ENCODE peak calls at places on chromosomes 3 and 15, in ten cellular contexts. E, H, M, I, U, Z, Y, S, F and W are unnamed samples.

GRCh38 chr3:51637941-51638471 is 33.0 kb upstream of the TEX264 start:
- ATAC-seq in M (peak; percentile 56), Y (peak; percentile 91), Z (peak; percentile 77), F (peak; percentile 54), S (peak; percentile 79), U (no peak), I (peak; percentile 31), H (peak; percentile 84), E (peak; percentile 98), W (peak; percentile 75)

GRCh38 chr3:100637197-100637631 is 27.8 kb downstream of the ADGRG7 start:
- ATAC-seq in U (no peak), Y (no peak), S (no peak), I (no peak), M (no peak), H (no peak), Z (peak; percentile 52), E (peak; percentile 67), F (peak; percentile 54), W (peak; percentile 7)

GRCh38 chr3:155853214-155854146 is 747 bp downstream of the SLC33A1 start:
- ATAC-seq in Y (peak; percentile 2), M (no peak), F (peak; percentile 5), E (peak; percentile 7), Z (peak; percentile 4), S (no peak), I (no peak), H (no peak), U (peak; percentile 11), W (no peak)

GRCh38 chr3:196287405-196288140 is at the start of gene PCYT1A:
- ATAC-seq in S (peak; percentile 82), M (peak; percentile 87), F (peak; percentile 98), E (peak; percentile 98), H (peak; percentile 94), Y (peak; percentile 92), I (peak; percentile 82), U (peak; percentile 98), Z (peak; percentile 93), W (peak; percentile 91)

GRCh38 chr15:62254137-62254934 is 89.3 kb upstream of the C2CD4B start:
- ATAC-seq in U (peak; percentile 39), I (peak; percentile 52), Y (no peak), E (peak; percentile 87), M (no peak), Z (peak; percentile 60), F (peak; percentile 67), H (peak; percentile 52), S (no peak), W (no peak)

GRCh38 chr15:100987143-100987542 is 68.0 kb downstream of the LRRK1 start:
- ATAC-seq in E (no peak), S (no peak), F (peak; percentile 84), H (no peak), Y (no peak), Z (no peak), U (peak; percentile 36), M (no peak), I (no peak), W (no peak)

GRCh38 chr3:15218689-15219088 is 12.6 kb downstream of the CAPN7 start:
- ATAC-seq in E (peak; percentile 68), H (no peak), U (no peak), F (peak; percentile 82), S (no peak), M (no peak), Z (no peak), Y (no peak), I (no peak), W (no peak)

GRCh38 chr15:65406402-65407000 is 16.2 kb downstream of the IGDCC4 start:
- ATAC-seq in Y (no peak), U (peak; percentile 28), S (no peak), E (no peak), I (no peak), H (no peak), M (no peak), F (no peak), Z (no peak), W (no peak)

GRCh38 chr3:126167550-126167949 is 12.8 kb downstream of the ALDH1L1 start:
- ATAC-seq in I (no peak), U (no peak), Y (no peak), S (no peak), H (no peak), M (no peak), E (no peak), F (no peak), Z (no peak), W (no peak)

GRCh38 chr3:171462224-171462623 is 2.0 kb upstream of the TNIK start:
- ATAC-seq in Z (no peak), Y (no peak), E (no peak), M (no peak), S (no peak), H (no peak), F (no peak), I (no peak), U (no peak), W (no peak)

GRCh38 chr3:188025555-188025954 is 128.4 kb upstream of the LPP start:
- ATAC-seq in M (no peak), I (no peak), Y (no peak), E (no peak), H (no peak), Z (no peak), U (no peak), S (no peak), F (no peak), W (no peak)

GRCh38 chr15:85168642-85169173 is 187.1 kb downstream of the PDE8A start:
- ATAC-seq in F (no peak), S (no peak), I (peak; percentile 52), U (no peak), H (peak; percentile 92), E (peak; percentile 97), M (peak; percentile 48), Y (peak; percentile 76), Z (no peak), W (peak; percentile 50)

GRCh38 chr3:131898346-131898745 is 136.5 kb downstream of the CPNE4 start:
- ATAC-seq in Z (no peak), Y (no peak), I (no peak), M (no peak), S (no peak), H (no peak), U (no peak), F (no peak), E (no peak), W (no peak)

GRCh38 chr3:4406746-4407568 is 60.1 kb downstream of the SUMF1 start:
- ATAC-seq in E (no peak), S (peak; percentile 81), F (no peak), I (peak; percentile 77), U (no peak), Y (peak; percentile 86), M (peak; percentile 34), H (no peak), Z (no peak), W (no peak)

GRCh38 chr3:23698652-23699313 is 107.0 kb upstream of the UBE2E1 start:
- ATAC-seq in F (no peak), S (no peak), E (no peak), Y (no peak), Z (no peak), U (no peak), I (no peak), M (no peak), H (no peak), W (no peak)

GRCh38 chr3:32778389-32778788 is 39.4 kb upstream of the TRIM71 start:
- ATAC-seq in F (no peak), S (no peak), U (no peak), I (no peak), M (no peak), Z (no peak), H (no peak), E (no peak), Y (no peak), W (no peak)

GRCh38 chr3:162193148-162193547 is 696.5 kb downstream of the OTOL1 start:
- ATAC-seq in Y (no peak), E (no peak), S (no peak), F (no peak), U (no peak), Z (no peak), M (no peak), I (no peak), H (no peak), W (no peak)

GRCh38 chr3:62214850-62215249 is 158.5 kb downstream of the FEZF2 start:
- ATAC-seq in E (no peak), F (no peak), I (no peak), S (no peak), U (no peak), M (no peak), H (no peak), Z (no peak), Y (no peak), W (no peak)

GRCh38 chr3:9912294-9912935 is 4.5 kb upstream of the IL17RC start:
- ATAC-seq in S (peak; percentile 29), Y (peak; percentile 10), H (peak; percentile 37), Z (no peak), M (peak; percentile 55), F (no peak), E (no peak), I (peak; percentile 63), U (no peak), W (no peak)

GRCh38 chr3:133466531-133467386 is 66.9 kb downstream of the BFSP2 start:
- ATAC-seq in I (no peak), U (peak; percentile 87), F (peak; percentile 40), Z (no peak), S (no peak), M (peak; percentile 41), Y (no peak), E (no peak), H (no peak), W (peak; percentile 66)

GRCh38 chr15:98700501-98700900 is 52.2 kb downstream of the IGF1R start:
- ATAC-seq in I (no peak), F (no peak), S (no peak), Y (no peak), Z (no peak), U (no peak), H (no peak), E (no peak), M (no peak), W (no peak)

GRCh38 chr3:107739227-107739626 is 216.5 kb downstream of the BBX start:
- ATAC-seq in U (no peak), E (no peak), I (no peak), Y (no peak), M (no peak), H (no peak), F (no peak), Z (no peak), S (no peak), W (peak; percentile 59)

GRCh38 chr15:39388118-39388517 is 192.8 kb upstream of the THBS1 start:
- ATAC-seq in H (no peak), I (no peak), F (peak; percentile 19), U (no peak), Y (no peak), E (peak; percentile 41), Z (no peak), S (no peak), M (no peak), W (no peak)

GRCh38 chr3:8539419-8539818 is 37.8 kb downstream of the LMCD1 start:
- ATAC-seq in Z (no peak), H (no peak), S (no peak), E (no peak), U (no peak), M (no peak), F (no peak), Y (peak; percentile 40), I (no peak), W (no peak)

GRCh38 chr3:161296814-161297213 is 74.5 kb downstream of the SPTSSB start:
- ATAC-seq in S (no peak), Z (no peak), F (no peak), U (no peak), H (no peak), I (no peak), E (no peak), M (no peak), Y (no peak), W (no peak)

GRCh38 chr3:10378742-10379141 is 57.8 kb upstream of the SEC13 start:
- ATAC-seq in U (no peak), E (no peak), Z (no peak), S (no peak), I (no peak), H (no peak), Y (no peak), F (no peak), M (no peak), W (no peak)

GRCh38 chr3:172546628-172547214 is 23.5 kb upstream of the TNFSF10 start:
- ATAC-seq in Y (no peak), F (no peak), S (no peak), U (no peak), M (no peak), E (no peak), H (no peak), I (no peak), Z (no peak), W (no peak)

GRCh38 chr3:40951636-40952035 is 247.7 kb upstream of the CTNNB1 start:
- ATAC-seq in E (no peak), U (no peak), Z (no peak), M (no peak), H (peak; percentile 31), S (no peak), I (no peak), Y (no peak), F (no peak), W (no peak)